ENCODE peak calls at places on chromosomes 2 and 18, in four cellular contexts. X is spleen; O is activated naive CD4-positive, alpha-beta T cell; A is PC-9. D is an unnamed sample.

GRCh38 chr2:120034027-120034426 is 21.1 kb downstream of the EPB41L5 start:
- DNase-seq in X (no peak), O (no peak), A (no peak), D (no peak)

GRCh38 chr2:45011621-45012602 is 2.7 kb upstream of the SIX2 start:
- DNase-seq in X (no peak), O (no peak), A (no peak), D (no peak)

GRCh38 chr2:69943000-69943840 is 18.2 kb downstream of the ASPRV1 start:
- DNase-seq in X (no peak), O (no peak), A (no peak), D (no peak)

GRCh38 chr2:26584656-26585055 is 56.5 kb downstream of the CIB4 start:
- DNase-seq in X (peak), O (no peak), A (no peak), D (no peak)

GRCh38 chr2:132991464-132992045 is 321.6 kb upstream of the LYPD1 start:
- DNase-seq in X (no peak), O (no peak), A (no peak), D (no peak)

GRCh38 chr18:48600746-48601090 is 61.9 kb downstream of the CTIF start:
- DNase-seq in X (peak), O (no peak), A (no peak), D (no peak)

GRCh38 chr2:182866461-182867369 is at the start of gene FRZB:
- DNase-seq in X (peak), O (no peak), A (no peak), D (no peak)

GRCh38 chr2:238709324-238709723 is 138.6 kb upstream of the TWIST2 start:
- DNase-seq in X (no peak), O (no peak), A (no peak), D (no peak)

GRCh38 chr2:70714141-70714905 is 53.7 kb downstream of the ADD2 start:
- DNase-seq in X (no peak), O (no peak), A (no peak), D (no peak)

GRCh38 chr18:74356959-74357358 is 41.3 kb downstream of the C18orf63 start:
- DNase-seq in X (no peak), O (no peak), A (no peak), D (no peak)

GRCh38 chr2:24926602-24927252 is 6.7 kb upstream of the ADCY3 start:
- DNase-seq in X (peak), O (no peak), A (no peak), D (no peak)

GRCh38 chr2:233065954-233066470 is 5.9 kb downstream of the INPP5D start:
- DNase-seq in X (peak), O (no peak), A (no peak), D (no peak)

GRCh38 chr2:164523726-164524125 is 97.6 kb downstream of the GRB14 start:
- DNase-seq in X (no peak), O (no peak), A (no peak), D (no peak)

GRCh38 chr2:79855264-79856006 is 342.6 kb downstream of the CTNNA2 start:
- DNase-seq in X (no peak), O (no peak), A (no peak), D (no peak)

GRCh38 chr2:156322681-156323211 is 9.8 kb downstream of the NR4A2 start:
- DNase-seq in X (no peak), O (no peak), A (no peak), D (no peak)

GRCh38 chr2:38722271-38723115 is 28.7 kb downstream of the SRSF7 start:
- DNase-seq in X (no peak), O (no peak), A (no peak), D (no peak)

GRCh38 chr2:97730245-97730644 is 16.9 kb downstream of the ZAP70 start:
- DNase-seq in X (peak), O (no peak), A (peak), D (no peak)

GRCh38 chr2:156459720-156460119 is 23.5 kb downstream of the GPD2 start:
- DNase-seq in X (no peak), O (no peak), A (no peak), D (no peak)

GRCh38 chr2:162967826-162968225 is 129.3 kb upstream of the KCNH7 start:
- DNase-seq in X (no peak), O (no peak), A (no peak), D (no peak)

GRCh38 chr2:11370377-11371098 is 26.1 kb upstream of the ROCK2 start:
- DNase-seq in X (no peak), O (no peak), A (peak), D (no peak)

D was measured in HS-5.